ENCODE peak calls at places on chromosomes 4 and X, in eight cellular contexts. J is body of pancreas, B is ovary, W is prostate gland, Q is H1, X is breast epithelium, N is HCT116, M is lower leg skin. A is an unnamed sample.

GRCh38 chr4:144449623-144450022 is 196.3 kb upstream of the HHIP start:
- DNase-seq in N (no peak), X (no peak), M (peak), Q (no peak), B (no peak), W (no peak), J (no peak), A (no peak)

GRCh38 chr4:15162465-15163283 is 160.4 kb downstream of the CPEB2 start:
- DNase-seq in Q (no peak), J (no peak), W (no peak), N (no peak), X (no peak), B (no peak), M (no peak), A (no peak)

GRCh38 chrX:17638731-17639130 is 98.6 kb upstream of the SCML1 start:
- DNase-seq in N (no peak), W (no peak), X (no peak), M (no peak), B (no peak), J (no peak), Q (no peak), A (no peak)

GRCh38 chr4:172809319-172809718 is 359.3 kb upstream of the GALNT7 start:
- DNase-seq in Q (peak), W (no peak), X (no peak), M (no peak), N (no peak), J (no peak), B (no peak), A (no peak)

GRCh38 chr4:186297013-186297645 is 31.1 kb downstream of the F11 start:
- DNase-seq in J (no peak), B (no peak), M (no peak), W (peak), X (no peak), N (peak), Q (no peak), A (no peak)

GRCh38 chr4:140359571-140360427 is 13.6 kb upstream of the SCOC start:
- DNase-seq in M (peak), B (peak), Q (peak), J (peak), N (peak), X (peak), W (peak), A (peak)

GRCh38 chrX:7083021-7083420 is 64.5 kb upstream of the STS start:
- DNase-seq in X (no peak), Q (no peak), B (no peak), W (no peak), M (no peak), J (no peak), N (no peak), A (no peak)

GRCh38 chr4:24112466-24112865 is 222.6 kb upstream of the PPARGC1A start:
- DNase-seq in W (no peak), N (no peak), J (no peak), X (no peak), M (no peak), B (no peak), Q (no peak), A (no peak)

GRCh38 chrX:43750248-43750676 is 94.2 kb downstream of the MAOA start:
- DNase-seq in X (peak), J (peak), Q (peak), N (peak), B (peak), W (peak), M (peak), A (peak)

GRCh38 chr4:25100156-25100555 is 60.1 kb downstream of the SEPSECS start:
- DNase-seq in Q (no peak), J (no peak), W (no peak), N (no peak), X (no peak), M (no peak), B (no peak), A (no peak)

GRCh38 chr4:166091146-166091545 is 218.1 kb downstream of the TLL1 start:
- DNase-seq in M (no peak), J (no peak), W (no peak), Q (no peak), N (no peak), X (no peak), B (no peak), A (no peak)
- TF ChIP-seq CTCF in M (no peak), J (no peak), W (no peak), Q (no peak), N (no peak), X (no peak), B (no peak), A (no peak)

GRCh38 chrX:46446727-46447378 is 98.4 kb downstream of the ZNF674 start:
- DNase-seq in Q (peak), M (peak), W (peak), N (peak), J (peak), X (peak), B (peak), A (peak)
- TF ChIP-seq POLR2A in Q (peak), M (no peak), W (peak), N (no peak), J (peak), X (peak), B (peak), A (peak)

DNA sequence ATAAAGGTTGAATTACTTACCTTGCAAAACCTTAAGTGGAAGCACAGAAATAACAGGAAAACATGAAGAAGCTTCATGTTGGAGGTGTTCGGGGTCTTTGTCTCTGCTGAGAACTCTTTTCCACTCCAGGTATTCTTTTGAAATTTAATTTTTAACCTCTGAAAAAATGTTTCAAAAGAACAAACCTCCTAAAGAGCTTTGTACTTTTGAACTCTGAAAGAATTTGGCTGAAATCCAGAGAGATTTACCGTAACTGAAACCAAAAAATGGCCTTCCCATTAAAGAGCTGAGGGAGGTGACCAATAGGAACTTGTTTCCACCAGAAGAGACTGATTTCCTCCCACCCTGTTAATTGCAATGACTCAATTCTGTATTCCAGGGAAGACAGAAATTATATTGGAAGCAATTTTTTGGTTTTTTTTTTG is at the start of gene CFI:
- DNase-seq in B (no peak), W (no peak), Q (no peak), J (no peak), M (no peak), X (no peak), N (no peak), A (no peak)
- H3K4me3 ChIP-seq in B (no peak), W (no peak), Q (no peak), J (no peak), M (no peak), X (peak), N (no peak), A (no peak)

DNA sequence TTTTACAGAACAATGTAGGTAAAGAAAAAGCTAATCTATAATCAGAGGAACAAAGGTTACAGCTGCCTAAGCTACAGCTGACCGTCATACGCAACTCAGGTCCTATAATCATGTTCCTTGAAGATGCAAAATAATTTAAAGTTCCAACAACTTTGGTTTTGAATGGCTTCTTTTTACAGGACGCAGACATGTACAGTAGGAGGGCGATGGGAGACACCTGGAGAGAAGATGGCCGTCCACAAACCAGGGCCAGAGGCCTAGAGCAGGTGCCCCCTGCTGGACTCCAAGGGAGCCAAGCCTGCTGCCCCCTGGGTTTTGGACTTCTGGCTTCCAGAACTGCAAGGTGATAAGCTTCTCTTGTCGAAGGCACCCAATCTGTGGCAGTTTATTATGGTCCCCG is 10.6 kb downstream of the HGFAC start:
- DNase-seq in B (no peak), M (no peak), X (no peak), N (peak), J (no peak), W (no peak), Q (no peak), A (no peak)
- TF ChIP-seq CTCF in B (no peak), M (no peak), X (no peak), N (peak), J (peak), W (no peak), Q (no peak), A (no peak)

DNA sequence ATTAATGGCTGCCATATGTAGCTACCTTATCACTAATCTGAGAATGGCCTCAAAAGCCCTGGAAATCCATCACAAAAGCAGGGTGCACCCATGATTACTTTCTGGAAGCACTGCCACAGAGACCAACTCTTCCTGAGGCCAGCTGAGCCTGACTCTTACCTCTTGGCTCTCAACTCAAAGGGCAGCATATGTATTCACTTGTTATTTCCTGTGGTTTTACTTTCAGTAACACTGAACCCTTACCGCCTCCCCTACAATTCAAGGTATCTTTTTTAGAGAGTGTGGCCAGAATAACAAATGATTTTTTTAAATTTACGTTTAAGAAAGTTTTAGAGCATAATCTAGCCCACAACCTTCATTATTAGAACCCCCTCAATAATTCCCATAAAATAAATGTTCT is 434.9 kb downstream of the FSTL5 start:
- DNase-seq in M (no peak), W (no peak), J (no peak), Q (no peak), N (no peak), B (no peak), X (no peak), A (no peak)
- TF ChIP-seq POLR2A in M (no peak), W (no peak), J (no peak), Q (no peak), N (no peak), B (no peak), X (no peak), A (no peak)

GRCh38 chr4:146646601-146647000 is 7.9 kb downstream of the POU4F2 start:
- DNase-seq in B (no peak), M (no peak), Q (no peak), X (no peak), N (no peak), W (no peak), J (no peak), A (no peak)

GRCh38 chr4:146650034-146650433 is 11.3 kb downstream of the POU4F2 start:
- DNase-seq in M (no peak), Q (no peak), B (no peak), X (no peak), W (no peak), N (no peak), J (no peak), A (no peak)

GRCh38 chr4:146647615-146648383 is 9.1 kb downstream of the POU4F2 start:
- DNase-seq in X (no peak), M (no peak), B (no peak), Q (no peak), J (no peak), N (no peak), W (no peak), A (no peak)

GRCh38 chr4:146649232-146649631 is 10.5 kb downstream of the POU4F2 start:
- DNase-seq in Q (no peak), M (no peak), J (no peak), X (no peak), B (no peak), W (no peak), N (no peak), A (no peak)

DNA sequence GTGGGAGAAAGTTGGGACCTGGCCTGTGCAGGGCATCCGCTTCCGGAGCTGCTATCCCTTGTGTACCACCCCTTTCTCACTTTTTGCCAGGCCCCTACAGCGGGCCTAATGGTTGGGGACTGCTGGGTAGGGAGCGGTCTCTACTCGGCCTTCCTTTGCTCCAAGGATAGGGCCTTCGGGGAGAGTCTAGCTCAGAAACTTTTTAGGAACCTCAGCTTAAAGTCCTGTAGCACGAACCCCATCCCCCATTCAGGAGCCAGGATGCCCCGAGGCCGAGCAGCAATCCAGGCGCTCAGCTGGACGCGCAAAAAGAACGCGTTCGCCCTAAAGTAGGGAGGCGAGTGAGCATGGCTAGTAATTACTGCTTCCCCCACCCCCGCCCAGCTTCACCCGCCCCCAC is 9.7 kb downstream of the POU4F2 start:
- DNase-seq in X (no peak), N (no peak), M (no peak), W (no peak), Q (no peak), B (no peak), J (no peak), A (no peak)
- H3K4me3 ChIP-seq in X (no peak), N (no peak), M (no peak), W (no peak), Q (no peak), B (no peak), J (no peak), A (no peak)

A was measured in Peyer's patch.